ENCODE peak calls at places on chromosomes 16 and 17, in four cellular contexts. O is mesendoderm, H is H9, B is IMR-90. E is an unnamed sample.

GRCh38 chr17:83083368-83084201 is 4.2 kb downstream of the METRNL start:
- DNase-seq in H (peak; percentile 68), B (peak; percentile 99), O (peak; percentile 93), E (peak; percentile 56)

GRCh38 chr17:38762231-38762630 is 9.7 kb downstream of the PSMB3 start:
- DNase-seq in H (no peak), O (no peak), B (no peak), E (no peak)

GRCh38 chr17:56292010-56292409 is 138.7 kb downstream of the ANKFN1 start:
- DNase-seq in H (no peak), O (no peak), B (peak; percentile 77), E (no peak)

GRCh38 chr17:1707107-1707506 is 3.1 kb downstream of the TLCD2 start:
- DNase-seq in O (no peak), B (no peak), H (no peak), E (no peak)

GRCh38 chr17:75404223-75404738 is 1.2 kb downstream of the GRB2 start:
- DNase-seq in H (peak; percentile 81), O (peak; percentile 91), B (peak; percentile 83), E (no peak)

GRCh38 chr16:80526418-80527061 is 14.3 kb upstream of the DYNLRB2 start:
- DNase-seq in H (peak; percentile 55), B (peak; percentile 55), O (peak; percentile 73), E (no peak)

GRCh38 chr17:42392664-42393415 is 4.6 kb upstream of the STAT3 start:
- DNase-seq in B (no peak), O (no peak), H (no peak), E (no peak)

GRCh38 chr17:10907370-10907769 is 69.5 kb upstream of the PIRT start:
- DNase-seq in B (no peak), H (no peak), O (no peak), E (no peak)

GRCh38 chr17:3691539-3692166 is 4.3 kb downstream of the P2RX5 start:
- DNase-seq in H (peak; percentile 86), B (no peak), O (peak; percentile 55), E (peak; percentile 66)

GRCh38 chr17:71084838-71085237 is 915.5 kb downstream of the KCNJ2 start:
- DNase-seq in B (no peak), H (no peak), O (no peak), E (no peak)

GRCh38 chr17:42618442-42619150 is 9.1 kb downstream of the TUBG1 start:
- DNase-seq in B (no peak), H (peak; percentile 91), O (peak; percentile 87), E (peak; percentile 77)

GRCh38 chr16:3625911-3626732 is 14.7 kb upstream of the SLX4 start:
- DNase-seq in O (no peak), B (no peak), H (no peak), E (peak; percentile 27)

GRCh38 chr16:3149630-3150345 is 15.0 kb downstream of the ZNF213 start:
- DNase-seq in H (peak; percentile 84), O (peak; percentile 81), B (peak; percentile 42), E (peak; percentile 87)

GRCh38 chr16:69863882-69864281 is 87.3 kb upstream of the CLEC18A start:
- DNase-seq in B (no peak), H (no peak), O (no peak), E (no peak)

GRCh38 chr16:22126037-22126558 is 33.8 kb downstream of the VWA3A start:
- DNase-seq in O (no peak), H (no peak), B (no peak), E (no peak)

GRCh38 chr16:52547001-52547833 is at the start of gene TOX3:
- DNase-seq in H (peak; percentile 65), O (peak; percentile 48), B (no peak), E (peak; percentile 67)

GRCh38 chr17:53134546-53134945 is 688.2 kb upstream of the KIF2B start:
- DNase-seq in O (no peak), B (no peak), H (no peak), E (no peak)

GRCh38 chr16:6616746-6617145 is 715.9 kb upstream of the RBFOX1 start:
- DNase-seq in H (no peak), B (no peak), O (no peak), E (no peak)

GRCh38 chr17:38703742-38704644 is 1.1 kb upstream of the MLLT6 start:
- DNase-seq in O (peak; percentile 99), B (no peak), H (peak; percentile 100), E (peak; percentile 94)

GRCh38 chr16:65908568-65908967 is 457.9 kb upstream of the CDH5 start:
- DNase-seq in H (peak; percentile 39), O (peak; percentile 33), B (no peak), E (no peak)

GRCh38 chr17:39653662-39654331 is 11.4 kb upstream of the TCAP start:
- DNase-seq in H (peak; percentile 90), O (peak; percentile 84), B (no peak), E (peak; percentile 97)

GRCh38 chr17:82065193-82065637 is 389 bp downstream of the DUS1L start:
- DNase-seq in H (no peak), O (no peak), B (peak; percentile 24), E (no peak)

GRCh38 chr16:12582696-12583095 is 221.0 kb downstream of the CPPED1 start:
- DNase-seq in B (no peak), O (no peak), H (no peak), E (no peak)

GRCh38 chr17:38466346-38467315 is 38.4 kb downstream of the ARHGAP23 start:
- DNase-seq in B (no peak), H (no peak), O (no peak), E (no peak)

GRCh38 chr17:74798239-74798707 is 22.1 kb upstream of the NAT9 start:
- DNase-seq in B (peak; percentile 36), H (no peak), O (no peak), E (no peak)

GRCh38 chr17:82239401-82239925 is 10.6 kb downstream of the SLC16A3 start:
- DNase-seq in B (no peak), H (no peak), O (no peak), E (no peak)

GRCh38 chr17:57539528-57540301 is 205.4 kb downstream of the CCDC182 start:
- DNase-seq in H (no peak), B (no peak), O (no peak), E (no peak)

GRCh38 chr17:17232303-17232621 is 4.7 kb downstream of the FLCN start:
- DNase-seq in B (no peak), O (no peak), H (no peak), E (no peak)

GRCh38 chr16:31354394-31355291 is at the start of gene ITGAX:
- DNase-seq in H (peak; percentile 45), B (peak; percentile 20), O (peak; percentile 55), E (no peak)

GRCh38 chr17:20926532-20926931 is 116.3 kb downstream of the USP22 start:
- DNase-seq in B (peak; percentile 50), H (no peak), O (no peak), E (no peak)

GRCh38 chr17:30554839-30555751 is 77.9 kb downstream of the GOSR1 start:
- DNase-seq in H (peak; percentile 81), B (peak; percentile 15), O (peak; percentile 70), E (peak; percentile 17)

GRCh38 chr16:14249291-14250032 is 178.3 kb downstream of the MRTFB start:
- DNase-seq in H (no peak), O (peak; percentile 42), B (peak; percentile 43), E (peak; percentile 71)

GRCh38 chr17:385195-385835 is 32.7 kb upstream of the RPH3AL start:
- DNase-seq in O (peak; percentile 54), B (no peak), H (peak; percentile 63), E (no peak)

GRCh38 chr17:385836-386144 is 33.2 kb upstream of the RPH3AL start:
- DNase-seq in B (no peak), H (no peak), O (no peak), E (no peak)

GRCh38 chr17:388087-388486 is 35.5 kb upstream of the RPH3AL start:
- DNase-seq in H (no peak), B (no peak), O (no peak), E (no peak)

GRCh38 chr17:384622-385194 is 32.1 kb upstream of the RPH3AL start:
- DNase-seq in H (no peak), O (no peak), B (no peak), E (no peak)

DNA sequence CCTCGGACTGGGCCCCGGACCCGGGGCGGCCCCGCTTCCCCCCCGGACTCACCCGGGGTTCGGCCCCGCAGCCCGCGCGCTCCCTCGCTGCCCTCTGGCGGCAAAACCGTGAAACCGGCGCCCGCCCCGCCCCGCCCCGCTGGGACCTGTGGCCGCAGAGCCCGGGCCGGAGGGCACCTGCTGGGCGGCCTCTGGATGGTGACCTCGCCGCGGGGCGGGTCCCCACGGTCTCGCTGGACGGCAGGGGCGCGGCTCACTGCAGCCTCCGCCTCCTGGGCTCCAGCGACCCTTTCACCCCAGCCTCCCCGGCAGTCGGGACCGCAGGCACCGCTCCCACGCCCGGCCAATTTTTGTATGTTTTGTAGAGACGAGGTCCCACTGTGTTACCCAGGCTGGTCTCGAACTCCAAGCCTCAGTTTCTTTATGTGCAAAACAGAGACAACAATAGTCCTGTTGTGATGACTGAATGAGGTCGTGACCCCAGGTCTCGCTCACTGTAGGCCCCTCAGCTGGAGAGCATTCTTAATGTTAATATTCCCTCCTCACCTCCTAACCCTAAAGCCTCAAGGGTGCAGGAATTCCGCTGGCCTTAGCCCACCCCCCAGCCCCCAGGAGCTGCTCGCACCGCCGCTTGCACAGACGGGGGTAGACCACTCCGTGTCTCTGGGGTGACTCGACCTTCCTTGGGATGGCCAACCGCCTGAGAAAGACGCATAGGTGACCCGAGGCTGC is 33.7 kb upstream of the RPH3AL start:
- DNase-seq in H (peak; percentile 86), O (peak; percentile 53), B (no peak), E (no peak)
- H4K5ac ChIP-seq in H (no peak overlapping the region), O (no peak overlapping the region), B (no peak overlapping the region), E (no peak overlapping the region)

DNA sequence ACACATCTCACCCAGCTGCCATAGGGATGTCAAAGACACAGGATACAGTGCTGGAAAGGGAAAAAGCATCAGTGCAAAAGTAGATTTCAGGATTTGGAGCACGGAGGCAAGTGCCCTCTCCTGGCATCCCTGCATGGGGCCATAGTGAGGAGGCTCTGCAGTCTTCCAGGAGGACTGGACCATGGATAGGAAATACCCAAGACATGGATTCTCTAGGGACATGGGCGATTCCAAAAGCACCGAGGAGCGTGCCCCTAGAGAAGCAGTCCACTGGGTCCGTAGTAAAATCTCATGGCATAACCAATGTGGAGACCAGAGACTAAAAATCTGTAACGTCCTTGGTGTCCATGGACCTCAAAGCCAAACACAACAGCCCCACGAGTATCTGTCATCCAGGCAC is 818.2 kb downstream of the KCNJ18 start:
- DNase-seq in H (no peak), B (no peak), O (no peak), E (no peak)
- H4K5ac ChIP-seq in H (no peak overlapping the region), B (no peak overlapping the region), O (no peak overlapping the region), E (no peak overlapping the region)

DNA sequence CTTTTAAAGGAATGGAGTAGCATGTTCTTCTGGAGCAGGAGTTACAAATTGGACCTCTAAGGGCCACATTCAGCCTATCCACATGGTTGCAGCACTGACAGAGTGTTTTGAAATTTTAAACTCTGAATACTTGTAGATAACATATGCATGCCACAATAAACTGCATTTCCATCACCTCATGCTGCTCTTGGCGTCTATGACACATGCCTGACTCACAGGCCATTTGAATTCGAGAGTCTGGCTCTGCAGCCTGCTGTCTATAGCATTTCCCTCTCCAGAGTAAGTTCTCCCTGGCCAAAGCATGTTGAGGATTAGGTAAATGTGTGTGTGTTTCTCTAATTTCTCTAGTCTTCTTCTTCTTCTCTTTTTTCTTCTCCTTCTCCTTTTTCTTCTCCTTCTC is 28.7 kb upstream of the MYOCD start:
- DNase-seq in O (peak; percentile 88), H (no peak), B (peak; percentile 99), E (peak; percentile 47)
- H4K5ac ChIP-seq in O (no peak overlapping the region), H (no peak overlapping the region), B (no peak overlapping the region), E (no peak overlapping the region)

DNA sequence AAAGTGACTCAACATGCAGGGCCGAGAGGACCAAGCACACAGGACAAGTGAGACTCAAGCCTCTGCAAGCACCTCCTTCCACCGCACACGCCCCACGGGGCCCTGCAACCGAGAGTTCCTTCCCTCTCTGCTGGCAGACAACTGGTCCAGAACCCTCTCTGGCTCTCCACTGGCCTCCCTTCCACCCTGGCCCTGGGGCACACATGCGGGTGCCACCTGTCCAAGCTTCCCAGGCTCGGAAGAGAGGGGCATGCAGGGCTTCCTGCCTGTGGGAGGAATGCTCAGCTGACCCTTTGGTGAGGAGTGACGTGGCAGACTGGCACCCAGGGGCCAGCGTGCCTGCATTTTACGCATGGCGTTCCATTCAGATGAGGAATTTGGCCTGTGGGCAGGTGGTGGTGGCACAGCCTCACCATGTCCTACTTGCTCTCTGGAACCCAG is 59.8 kb downstream of the PIPOX start:
- DNase-seq in O (no peak), H (no peak), B (no peak), E (no peak)
- H4K5ac ChIP-seq in O (no peak overlapping the region), H (no peak overlapping the region), B (no peak overlapping the region), E (no peak overlapping the region)